ENCODE peak calls at places on chromosomes 12 and 14, in nine cellular contexts. Q is A549, A is pancreas, I is H9, F is HL-60, C is fibroblast of mammary gland, G is endothelial cell, T is left lung, S is cardiac fibroblast. N is an unnamed sample.

GRCh38 chr14:57863471-57863870 is 2.4 kb downstream of the SLC35F4 start:
- DNase-seq in S (no peak), A (no peak), F (no peak), T (no peak), G (no peak), I (no peak), C (no peak), Q (no peak), N (no peak)

GRCh38 chr12:111942557-111942956 is 70.4 kb downstream of the TMEM116 start:
- DNase-seq in F (peak), S (peak), I (no peak), Q (no peak), C (peak), A (no peak), T (no peak), G (no peak), N (peak)

GRCh38 chr12:131473721-131474709 is 236.9 kb upstream of the SFSWAP start:
- DNase-seq in T (no peak), F (no peak), G (no peak), S (no peak), I (peak), Q (no peak), A (no peak), C (no peak), N (no peak)

GRCh38 chr12:78392918-78393317 is 471.7 kb upstream of the SYT1 start:
- DNase-seq in T (no peak), Q (no peak), S (peak), A (no peak), I (no peak), F (no peak), G (no peak), C (peak), N (peak)

GRCh38 chr12:16766736-16767135 is 160.8 kb upstream of the LMO3 start:
- DNase-seq in C (no peak), G (no peak), A (no peak), F (no peak), S (no peak), T (no peak), I (no peak), Q (no peak), N (no peak)

GRCh38 chr12:49537709-49538601 is 875 bp upstream of the KCNH3 start:
- DNase-seq in S (no peak), T (no peak), F (peak), Q (peak), A (no peak), G (no peak), C (no peak), I (peak), N (no peak)

GRCh38 chr12:20210795-20211194 is 157.5 kb upstream of the PDE3A start:
- DNase-seq in C (no peak), A (no peak), F (peak), I (no peak), T (no peak), Q (no peak), S (no peak), G (no peak), N (no peak)

GRCh38 chr12:92971869-92972524 is 42.9 kb upstream of the EEA1 start:
- DNase-seq in I (no peak), A (no peak), C (peak), G (no peak), F (peak), Q (no peak), T (no peak), S (peak), N (peak)

GRCh38 chr14:53537421-53538315 is 384.5 kb upstream of the DDHD1 start:
- DNase-seq in A (no peak), T (no peak), I (no peak), Q (no peak), F (no peak), S (no peak), G (no peak), C (peak), N (no peak)

GRCh38 chr14:99072956-99073355 is 199.0 kb downstream of the BCL11B start:
- DNase-seq in C (no peak), S (no peak), F (no peak), I (peak), A (no peak), Q (no peak), T (no peak), G (no peak), N (no peak)

GRCh38 chr14:52026921-52027320 is 37.6 kb downstream of the RTRAF start:
- DNase-seq in S (no peak), Q (no peak), I (no peak), F (no peak), A (no peak), C (no peak), G (no peak), T (no peak), N (no peak)

GRCh38 chr12:89836026-89836425 is 127.4 kb upstream of the ATP2B1 start:
- DNase-seq in A (no peak), F (no peak), S (no peak), G (no peak), I (no peak), T (no peak), Q (no peak), C (peak), N (no peak)

GRCh38 chr14:54314365-54315134 is 82.3 kb upstream of the CDKN3 start:
- DNase-seq in S (no peak), C (no peak), A (no peak), T (no peak), Q (no peak), F (no peak), G (no peak), I (no peak), N (no peak)

GRCh38 chr12:85663631-85664030 is 172.6 kb downstream of the RASSF9 start:
- DNase-seq in G (no peak), C (no peak), Q (no peak), T (no peak), S (no peak), A (no peak), I (no peak), F (no peak), N (no peak)

GRCh38 chr12:131511391-131511802 is 199.5 kb upstream of the SFSWAP start:
- DNase-seq in Q (no peak), S (no peak), G (peak), F (peak), T (no peak), C (peak), I (peak), A (no peak), N (no peak)

GRCh38 chr14:44462372-44462771 is 44.7 kb downstream of the FSCB start:
- DNase-seq in C (no peak), G (no peak), T (no peak), A (no peak), S (no peak), I (no peak), F (no peak), Q (no peak), N (no peak)

GRCh38 chr12:67525500-67525884 is 123.1 kb upstream of the DYRK2 start:
- DNase-seq in Q (no peak), T (no peak), G (no peak), S (no peak), I (no peak), A (no peak), F (peak), C (no peak), N (no peak)

GRCh38 chr14:96122496-96122895 is 82.1 kb upstream of the BDKRB2 start:
- DNase-seq in F (no peak), A (no peak), T (no peak), S (peak), I (no peak), C (peak), Q (no peak), G (no peak), N (peak)

GRCh38 chr12:13179159-13180074 is 17.1 kb upstream of the EMP1 start:
- DNase-seq in T (no peak), I (peak), A (peak), S (peak), Q (peak), C (peak), F (peak), G (peak), N (no peak)

GRCh38 chr14:75636100-75636692 is 24.5 kb downstream of the ERG28 start:
- DNase-seq in C (peak), Q (no peak), F (no peak), S (peak), T (no peak), A (no peak), G (no peak), I (peak), N (peak)

GRCh38 chr12:7144414-7145120 is 14.4 kb downstream of the CLSTN3 start:
- DNase-seq in T (peak), Q (peak), S (peak), G (no peak), A (no peak), F (no peak), C (peak), I (no peak), N (peak)

GRCh38 chr12:38912116-38912515 is 6.7 kb upstream of the CPNE8 start:
- DNase-seq in Q (no peak), S (no peak), I (no peak), F (no peak), A (no peak), G (no peak), T (no peak), C (no peak), N (no peak)

GRCh38 chr12:38915783-38916182 is 10.4 kb upstream of the CPNE8 start:
- DNase-seq in Q (no peak), T (no peak), C (no peak), I (no peak), F (no peak), G (no peak), A (no peak), S (no peak), N (no peak)

GRCh38 chr12:38907171-38907923 is 2.0 kb upstream of the CPNE8 start:
- DNase-seq in C (peak), I (no peak), T (no peak), A (no peak), F (no peak), G (no peak), S (peak), Q (no peak), N (no peak)

GRCh38 chr12:38906482-38907170 is 1.2 kb upstream of the CPNE8 start:
- DNase-seq in S (peak), C (peak), T (peak), G (peak), I (peak), F (peak), A (peak), Q (peak), N (no peak)

GRCh38 chr12:38911611-38912010 is 6.2 kb upstream of the CPNE8 start:
- DNase-seq in S (peak), C (peak), F (no peak), T (no peak), G (no peak), I (no peak), A (no peak), Q (no peak), N (no peak)
- TF ChIP-seq CTCF in S (no peak), C (no peak), F (no peak), T (no peak), G (no peak), I (no peak), A (no peak), Q (peak), N (no peak)

DNA sequence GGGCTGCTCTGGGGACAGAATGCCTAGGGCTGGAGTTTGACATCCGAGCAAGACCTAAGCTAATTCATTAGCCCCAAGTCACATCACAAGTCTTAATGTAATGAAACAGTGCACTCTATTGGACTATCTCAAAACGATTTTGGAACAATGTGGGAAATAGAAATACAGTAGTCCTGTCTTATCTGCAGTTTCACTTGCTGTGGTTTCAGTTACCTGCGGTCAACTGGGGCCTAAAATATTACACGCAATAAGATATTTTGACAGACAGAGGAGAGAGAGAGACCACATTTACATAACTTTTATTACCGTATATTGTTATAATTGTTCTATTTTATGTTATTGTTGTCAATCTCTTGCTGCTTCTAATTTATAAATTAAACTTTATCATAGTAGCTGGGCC is 21.1 kb downstream of the MOAP1 start:
- DNase-seq in S (no peak), G (no peak), T (no peak), F (no peak), C (no peak), Q (no peak), I (no peak), A (no peak), N (no peak)
- TF ChIP-seq CTCF in S (no peak), G (no peak), T (no peak), F (no peak), C (no peak), Q (peak), I (no peak), A (no peak), N (no peak)

DNA sequence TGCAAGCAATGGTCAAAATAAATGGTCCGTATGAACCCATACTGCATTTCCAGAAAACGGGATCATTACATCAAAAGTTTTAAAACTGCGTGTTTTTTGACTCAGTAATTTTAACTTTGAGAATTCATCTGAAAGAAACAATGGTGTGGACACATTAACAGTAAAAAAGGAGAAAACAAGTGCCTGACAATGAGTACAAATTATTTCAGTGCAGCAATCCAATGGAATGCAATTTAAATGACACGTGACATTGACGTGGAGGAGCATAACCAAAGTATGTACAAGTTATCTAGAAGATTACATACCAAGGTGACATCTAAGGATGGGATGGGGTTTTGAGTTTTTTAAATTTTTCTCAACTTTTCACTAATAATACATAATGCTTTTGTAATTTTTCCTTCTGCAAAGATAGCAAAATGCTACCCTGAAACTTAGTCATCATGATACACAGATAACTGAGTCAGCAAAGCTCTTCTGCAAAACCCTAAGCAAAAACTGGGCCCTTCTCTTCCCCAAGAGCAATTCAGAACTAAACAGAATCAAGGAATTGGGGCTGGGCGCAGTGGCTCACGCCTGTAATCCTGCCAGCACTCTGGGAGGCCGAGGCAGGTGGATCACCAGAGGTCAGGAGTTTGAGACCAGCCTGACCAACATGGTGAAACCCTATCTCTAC is 20.4 kb downstream of the HNRNPC start:
- DNase-seq in S (no peak), F (no peak), A (no peak), G (no peak), T (no peak), C (no peak), I (no peak), Q (no peak), N (no peak)
- TF ChIP-seq CTCF in S (no peak), F (no peak), A (no peak), G (no peak), T (no peak), C (no peak), I (no peak), Q (no peak), N (no peak)

GRCh38 chr12:94898388-94898787 is 105.1 kb downstream of the NDUFA12 start:
- DNase-seq in S (peak), G (peak), A (no peak), I (peak), F (no peak), Q (no peak), C (peak), T (no peak), N (no peak)
- TF ChIP-seq CTCF in S (peak), G (no peak), A (no peak), I (peak), F (no peak), Q (no peak), C (peak), T (no peak), N (peak)